ENCODE peak calls at places on chromosomes 1 and 21, in ten cellular contexts. N, W, R, F, Y, C, D, H, I and P are unnamed samples.

GRCh38 chr1:232622981-232623380 is 7.0 kb downstream of the SIPA1L2 start:
- DNase-seq in C (no peak), N (no peak), H (no peak), W (no peak), F (peak), D (peak), R (no peak), Y (no peak), I (peak), P (no peak)

GRCh38 chr1:12014141-12014981 is 4.9 kb upstream of the MIIP start:
- DNase-seq in H (no peak), C (no peak), I (peak), D (peak), W (no peak), F (peak), R (no peak), Y (no peak), N (no peak), P (no peak)

GRCh38 chr1:50980505-50980904 is 10.5 kb downstream of the CDKN2C start:
- DNase-seq in D (no peak), C (no peak), Y (no peak), F (no peak), R (no peak), N (no peak), I (no peak), H (no peak), W (no peak), P (no peak)

GRCh38 chr1:241323510-241323909 is 33.5 kb downstream of the RGS7 start:
- DNase-seq in I (peak), F (peak), R (no peak), H (no peak), W (no peak), N (peak), C (no peak), Y (no peak), D (peak), P (no peak)

GRCh38 chr1:101914473-101915242 is 82.1 kb downstream of the OLFM3 start:
- DNase-seq in F (no peak), N (no peak), W (no peak), C (no peak), I (no peak), D (no peak), H (no peak), Y (no peak), R (no peak), P (no peak)

GRCh38 chr21:32256873-32257620 is 21.8 kb downstream of the MIS18A start:
- DNase-seq in F (peak), Y (no peak), D (peak), I (no peak), C (no peak), R (peak), W (no peak), N (peak), H (peak), P (no peak)

GRCh38 chr1:160746870-160747500 is 7.9 kb downstream of the SLAMF7 start:
- DNase-seq in Y (no peak), D (no peak), N (no peak), I (peak), W (no peak), R (no peak), C (no peak), F (no peak), H (no peak), P (no peak)

GRCh38 chr1:119587328-119587727 is 60.7 kb downstream of the ZNF697 start:
- DNase-seq in H (no peak), F (no peak), I (no peak), N (no peak), W (no peak), Y (no peak), D (peak), R (no peak), C (no peak), P (no peak)

GRCh38 chr1:232982238-232982944 is 32.0 kb downstream of the NTPCR start:
- DNase-seq in I (no peak), H (no peak), F (no peak), R (no peak), C (no peak), D (no peak), N (peak), Y (no peak), W (no peak), P (peak)

GRCh38 chr1:5980314-5981008 is 11.8 kb downstream of the NPHP4 start:
- DNase-seq in W (no peak), D (peak), F (peak), H (no peak), Y (no peak), C (no peak), N (no peak), I (peak), R (peak), P (no peak)

GRCh38 chr1:183595537-183595936 is 5.3 kb upstream of the NCF2 start:
- DNase-seq in W (no peak), Y (no peak), H (no peak), D (no peak), C (no peak), R (no peak), N (no peak), I (no peak), F (no peak), P (no peak)

GRCh38 chr1:79042117-79042516 is 35.6 kb upstream of the ADGRL4 start:
- DNase-seq in Y (no peak), F (no peak), C (no peak), H (no peak), W (no peak), I (no peak), D (no peak), R (no peak), N (no peak), P (no peak)

GRCh38 chr1:110328274-110328673 is 10.9 kb upstream of the RBM15 start:
- DNase-seq in D (no peak), W (no peak), R (no peak), I (no peak), N (no peak), F (no peak), H (no peak), Y (no peak), C (no peak), P (no peak)

GRCh38 chr1:166167395-166167922 is 658 bp upstream of the FAM78B start:
- DNase-seq in D (no peak), C (no peak), R (no peak), N (no peak), W (no peak), I (peak), F (no peak), Y (no peak), H (no peak), P (no peak)
- H3K27ac ChIP-seq in D (no peak), C (peak), R (peak), N (peak), W (no peak), I (no peak), F (no peak), Y (no peak), H (peak), P (peak)

DNA sequence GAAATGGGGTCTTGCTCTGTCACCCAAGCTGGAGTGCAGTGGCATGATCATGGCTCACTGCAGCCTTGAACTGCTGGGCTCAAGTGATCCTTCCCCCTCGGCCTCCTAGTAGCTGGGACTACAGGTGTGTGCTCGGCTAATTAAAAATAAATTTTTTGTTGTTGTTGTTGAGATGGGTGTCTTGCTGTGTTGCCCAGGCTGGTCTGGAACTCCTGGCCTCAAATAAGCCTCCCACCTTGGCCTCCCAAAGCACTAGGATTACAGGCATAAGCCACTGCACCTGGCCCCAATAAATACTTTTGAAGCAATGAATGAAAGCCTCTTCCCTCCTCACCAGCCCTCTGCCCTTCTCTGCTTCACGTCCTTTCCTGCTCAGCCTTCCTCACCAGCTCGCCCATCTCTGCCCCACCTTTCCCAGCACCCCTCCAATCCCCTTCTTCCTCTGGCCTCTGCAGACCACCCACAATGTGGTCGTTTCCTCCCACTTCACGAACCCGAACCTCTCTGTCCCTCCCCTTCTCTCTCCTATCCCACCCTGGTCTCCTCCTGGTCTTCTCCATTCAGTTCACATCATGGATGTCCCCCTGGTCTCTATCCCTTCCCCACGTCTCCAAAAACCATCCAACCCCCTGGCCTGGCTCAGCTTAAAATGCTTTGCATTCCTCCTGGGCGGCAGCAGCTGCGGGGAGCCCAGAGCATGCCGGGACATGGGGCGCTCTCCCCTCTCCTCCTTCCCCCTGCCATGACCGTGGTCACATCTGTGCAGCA is 38.4 kb downstream of the RAP1GAP start:
- DNase-seq in Y (no peak), D (no peak), C (no peak), N (no peak), R (no peak), I (peak), F (peak), H (no peak), W (no peak), P (no peak)
- H3K27ac ChIP-seq in Y (no peak), D (no peak), C (no peak), N (no peak), R (no peak), I (no peak), F (no peak), H (no peak), W (no peak), P (no peak)

GRCh38 chr1:3453891-3454810 is at the start of gene ARHGEF16:
- DNase-seq in F (peak), I (peak), W (peak), N (peak), D (peak), R (peak), H (no peak), C (no peak), Y (no peak), P (no peak)

GRCh38 chr1:3454811-3455618 is 550 bp downstream of the ARHGEF16 start:
- DNase-seq in Y (no peak), H (no peak), I (peak), W (no peak), D (peak), F (peak), C (no peak), N (peak), R (peak), P (no peak)

GRCh38 chr1:3452866-3453175 is 1.6 kb upstream of the ARHGEF16 start:
- DNase-seq in N (no peak), R (no peak), F (no peak), H (no peak), C (no peak), D (no peak), Y (no peak), I (no peak), W (no peak), P (no peak)

GRCh38 chr1:3451994-3452865 is 2.2 kb upstream of the ARHGEF16 start:
- DNase-seq in C (no peak), W (no peak), N (no peak), I (no peak), R (no peak), D (no peak), H (no peak), F (no peak), Y (no peak), P (no peak)

DNA sequence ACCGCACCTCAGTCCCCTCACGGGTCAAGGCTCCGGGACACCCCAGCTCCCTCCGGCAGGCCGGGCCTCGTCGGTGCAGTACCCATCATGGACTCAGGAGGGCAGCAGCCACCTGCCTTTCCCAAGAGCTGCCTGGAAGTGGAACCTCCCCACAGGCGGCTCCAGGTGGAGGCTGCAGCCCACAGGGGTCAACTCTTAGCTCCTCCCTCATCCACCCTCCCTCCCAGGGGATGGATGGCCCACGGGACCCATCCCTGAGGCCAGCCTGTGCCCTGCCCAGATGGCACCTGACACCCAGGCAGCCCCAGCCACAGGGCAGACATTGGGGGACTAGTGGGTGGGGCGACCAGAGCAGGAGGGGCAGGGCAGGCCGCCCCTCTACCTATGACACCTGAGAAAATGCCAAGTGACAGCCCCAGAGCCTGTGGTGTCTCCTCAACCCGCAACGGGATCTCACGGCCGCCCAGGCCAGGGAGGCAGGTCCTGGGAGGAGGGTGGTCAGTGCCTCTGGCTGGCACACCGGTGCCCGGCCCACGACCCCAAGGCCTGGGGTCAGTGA is 1.2 kb upstream of the ARHGEF16 start:
- DNase-seq in N (peak), F (peak), W (peak), H (peak), C (no peak), I (peak), Y (peak), D (peak), R (peak), P (no peak)
- H3K27ac ChIP-seq in N (peak), F (no peak), W (no peak), H (no peak), C (peak), I (no peak), Y (no peak), D (no peak), R (no peak), P (no peak)

GRCh38 chr1:228463559-228464455 is 23.4 kb upstream of the RNF187 start:
- DNase-seq in N (peak), I (peak), D (no peak), R (no peak), W (peak), C (no peak), F (peak), H (no peak), Y (no peak), P (no peak)
- H3K27ac ChIP-seq in N (no peak), I (no peak), D (no peak), R (no peak), W (no peak), C (peak), F (no peak), H (no peak), Y (no peak), P (no peak)

DNA sequence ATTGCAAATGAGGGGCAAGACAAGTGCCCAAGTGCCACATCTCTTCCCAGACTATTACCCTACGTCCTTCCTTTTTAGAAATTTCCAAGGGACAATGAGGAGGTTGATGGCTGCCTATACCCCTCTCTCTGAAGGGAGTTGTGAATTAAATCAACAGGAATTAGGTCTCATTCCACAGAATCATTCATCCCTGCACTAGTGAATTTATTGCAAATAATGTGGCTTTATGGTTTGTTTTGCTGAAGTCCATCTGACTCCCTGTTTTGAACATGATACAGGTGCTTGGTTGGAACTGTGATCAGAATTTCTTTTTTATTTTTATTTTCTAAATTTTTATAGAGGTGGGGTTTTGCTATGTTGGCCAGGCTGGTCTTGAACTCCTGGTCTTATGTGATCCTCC is 34.3 kb upstream of the THEM4 start:
- DNase-seq in R (no peak), H (no peak), D (no peak), I (no peak), W (no peak), N (no peak), C (no peak), F (no peak), Y (no peak), P (no peak)
- H3K27ac ChIP-seq in R (peak), H (no peak), D (no peak), I (no peak), W (no peak), N (no peak), C (peak), F (no peak), Y (no peak), P (peak)

GRCh38 chr1:156400191-156400920 is 31.3 kb downstream of the RHBG start:
- DNase-seq in N (no peak), Y (no peak), W (no peak), D (no peak), I (no peak), F (peak), R (no peak), H (no peak), C (no peak), P (no peak)
- H3K27ac ChIP-seq in N (no peak), Y (no peak), W (no peak), D (no peak), I (no peak), F (no peak), R (no peak), H (no peak), C (no peak), P (no peak)

GRCh38 chr1:201173736-201174135 is 16.9 kb upstream of the IGFN1 start:
- DNase-seq in C (no peak), D (no peak), R (no peak), H (peak), N (no peak), F (no peak), I (no peak), W (no peak), Y (no peak), P (no peak)

GRCh38 chr1:201171063-201172036 is 17.1 kb upstream of the TMEM9 start:
- DNase-seq in I (peak), Y (peak), H (peak), C (no peak), R (peak), F (peak), D (peak), W (no peak), N (peak), P (no peak)

GRCh38 chr1:201172336-201172735 is 18.1 kb upstream of the TMEM9 start:
- DNase-seq in F (no peak), Y (no peak), I (no peak), C (no peak), N (no peak), H (peak), R (no peak), W (no peak), D (peak), P (no peak)

GRCh38 chr1:201170533-201171062 is 16.3 kb upstream of the TMEM9 start:
- DNase-seq in W (peak), R (peak), Y (peak), D (peak), N (peak), H (peak), C (peak), F (peak), I (peak), P (no peak)

GRCh38 chr1:201172999-201173610 is 17.5 kb upstream of the IGFN1 start:
- DNase-seq in W (no peak), D (no peak), I (no peak), R (no peak), Y (no peak), N (no peak), H (peak), F (no peak), C (no peak), P (no peak)
- H3K27ac ChIP-seq in W (no peak), D (no peak), I (no peak), R (no peak), Y (no peak), N (no peak), H (no peak), F (no peak), C (peak), P (no peak)

DNA sequence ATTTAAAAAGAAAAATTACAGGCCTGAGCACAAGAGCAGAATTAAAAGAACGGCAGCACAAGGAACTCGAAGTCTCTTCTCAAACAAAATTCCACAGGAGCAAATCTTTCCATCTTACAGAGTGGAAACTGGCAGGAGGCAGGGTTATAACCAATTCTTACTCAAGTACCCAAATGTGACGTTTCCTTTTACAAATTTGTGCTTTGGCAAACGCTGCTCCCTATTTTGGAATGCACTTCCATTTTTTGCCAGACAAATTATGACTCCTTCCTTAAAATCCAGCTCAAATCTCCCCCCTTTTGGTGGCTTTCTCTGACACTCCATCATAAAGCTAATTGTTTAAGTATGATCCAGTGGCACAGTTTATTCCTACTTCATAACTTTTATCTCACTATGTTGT is 7.8 kb downstream of the ERI3 start:
- DNase-seq in F (no peak), D (no peak), C (no peak), R (no peak), Y (no peak), N (no peak), I (no peak), H (no peak), W (no peak), P (no peak)
- H3K27ac ChIP-seq in F (no peak), D (no peak), C (peak), R (no peak), Y (no peak), N (no peak), I (no peak), H (peak), W (no peak), P (peak)